ENCODE peak calls at places on chromosomes 4 and X, in eight cellular contexts. O, K, N, G, X, W, D and U are unnamed samples.

GRCh38 chrX:68511255-68511654 is 12.4 kb downstream of the YIPF6 start:
- DNase-seq in O (no peak), K (no peak), N (peak; percentile 48), G (no peak), X (peak; percentile 42), W (no peak), D (peak; percentile 48), U (peak; percentile 49)

GRCh38 chrX:110146521-110146920 is 143.6 kb downstream of the TMEM164 start:
- DNase-seq in O (no peak), K (no peak), N (peak; percentile 48), G (no peak), X (peak; percentile 32), W (no peak), D (peak; percentile 70), U (peak; percentile 20)

GRCh38 chr4:40240040-40240653 is 43.3 kb downstream of the RHOH start:
- DNase-seq in O (no peak), K (no peak), N (peak; percentile 11), G (no peak), X (no peak), W (no peak), D (no peak), U (peak; percentile 38)

GRCh38 chr4:85611661-85612060 is 136.7 kb downstream of the ARHGAP24 start:
- DNase-seq in O (no peak), K (no peak), N (no peak), G (no peak), X (no peak), W (no peak), D (no peak), U (no peak)

GRCh38 chrX:45986971-45987370 is 558.2 kb downstream of the ZNF674 start:
- DNase-seq in O (no peak), K (no peak), N (no peak), G (no peak), X (no peak), W (no peak), D (peak; percentile 6), U (no peak)

GRCh38 chrX:49103637-49104036 is 19.9 kb downstream of the GPKOW start:
- DNase-seq in O (no peak), K (no peak), N (no peak), G (no peak), X (no peak), W (no peak), D (no peak), U (no peak)

GRCh38 chr4:41750624-41751324 is 2.2 kb upstream of the PHOX2B start:
- DNase-seq in O (no peak), K (no peak), N (no peak), G (no peak), X (no peak), W (no peak), D (no peak), U (no peak)

GRCh38 chr4:137707626-137708025 is 175.3 kb upstream of the PCDH18 start:
- DNase-seq in O (no peak), K (no peak), N (peak; percentile 60), G (no peak), X (no peak), W (no peak), D (peak; percentile 53), U (peak; percentile 60)

GRCh38 chr4:113665036-113665435 is 96.5 kb downstream of the CAMK2D start:
- DNase-seq in O (no peak), K (no peak), N (no peak), G (no peak), X (no peak), W (no peak), D (no peak), U (no peak)

GRCh38 chr4:114964016-114964415 is 149.4 kb downstream of the NDST4 start:
- DNase-seq in O (no peak), K (no peak), N (no peak), G (no peak), X (no peak), W (no peak), D (no peak), U (no peak)

GRCh38 chr4:15197005-15197404 is 194.7 kb downstream of the CPEB2 start:
- DNase-seq in O (no peak), K (no peak), N (peak; percentile 28), G (no peak), X (no peak), W (no peak), D (peak; percentile 64), U (peak; percentile 11)

GRCh38 chr4:121462660-121463261 is 81.9 kb upstream of the QRFPR start:
- DNase-seq in O (peak; percentile 31), K (no peak), N (peak; percentile 61), G (no peak), X (peak; percentile 54), W (no peak), D (peak; percentile 85), U (peak; percentile 69)

GRCh38 chr4:104860227-104861123 is 286.2 kb upstream of the TET2 start:
- DNase-seq in O (peak; percentile 29), K (no peak), N (peak; percentile 63), G (no peak), X (peak; percentile 73), W (no peak), D (peak; percentile 85), U (peak; percentile 85)

GRCh38 chrX:139194571-139195280 is 335.8 kb upstream of the F9 start:
- DNase-seq in O (peak; percentile 71), K (peak; percentile 55), N (no peak), G (peak; percentile 79), X (peak; percentile 76), W (no peak), D (no peak), U (peak; percentile 47)

GRCh38 chrX:130758072-130758471 is 144.9 kb downstream of the ENOX2 start:
- DNase-seq in O (no peak), K (no peak), N (no peak), G (no peak), X (no peak), W (no peak), D (no peak), U (no peak)

GRCh38 chrX:92232182-92232581 is 453.0 kb downstream of the PCDH11X start:
- DNase-seq in O (no peak), K (no peak), N (peak; percentile 2), G (no peak), X (no peak), W (no peak), D (peak; percentile 6), U (peak; percentile 24)

GRCh38 chr4:149292422-149293055 is 523.1 kb downstream of the IQCM start:
- DNase-seq in O (no peak), K (no peak), N (no peak), G (no peak), X (no peak), W (no peak), D (peak; percentile 18), U (peak; percentile 2)

GRCh38 chr4:89021678-89022077 is 35.3 kb downstream of the FAM13A start:
- DNase-seq in O (no peak), K (no peak), N (no peak), G (no peak), X (no peak), W (no peak), D (no peak), U (no peak)

GRCh38 chr4:101730291-101731117 is 60.0 kb upstream of the BANK1 start:
- DNase-seq in O (peak; percentile 68), K (peak; percentile 56), N (peak; percentile 70), G (peak; percentile 71), X (peak; percentile 80), W (peak; percentile 55), D (peak; percentile 89), U (peak; percentile 75)

DNA sequence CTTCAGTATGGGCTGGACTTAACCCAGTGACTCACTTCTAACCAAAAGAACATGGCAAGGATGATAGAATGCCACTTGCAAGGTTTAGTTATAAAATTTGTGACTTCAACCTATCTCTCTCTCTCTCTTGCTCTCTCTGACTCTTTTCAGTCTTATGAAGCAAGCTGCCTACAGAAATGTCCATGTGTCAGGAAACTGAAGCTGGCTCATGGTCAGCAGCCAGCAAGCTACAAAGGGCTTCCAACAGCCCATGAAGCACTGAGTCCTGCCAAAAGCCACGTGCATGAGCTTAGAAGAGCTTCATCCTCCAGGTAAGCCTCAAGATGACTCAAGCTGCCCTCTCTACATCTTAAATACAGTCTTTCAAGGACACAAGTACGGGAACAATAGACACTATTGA is 100.3 kb downstream of the HS3ST1 start:
- DNase-seq in O (no peak), K (no peak), N (no peak), G (no peak), X (no peak), W (no peak), D (no peak), U (no peak)
- H3K9me3 ChIP-seq in O (peaks cover 7% of the 10 kb centered on the region), K (peaks cover 4% of the 10 kb centered on the region), N (peaks cover 9% of the 10 kb centered on the region), G (peaks cover 2% of the 10 kb centered on the region), X (no peaks in the 10 kb centered on the region), W (no peaks in the 10 kb centered on the region), D (no peaks in the 10 kb centered on the region), U (no peaks in the 10 kb centered on the region)

GRCh38 chr4:139789096-139789495 is 123.5 kb downstream of the MGST2 start:
- DNase-seq in O (no peak), K (no peak), N (no peak), G (no peak), X (no peak), W (no peak), D (no peak), U (no peak)

GRCh38 chr4:139795476-139795875 is 129.9 kb downstream of the MGST2 start:
- DNase-seq in O (no peak), K (no peak), N (no peak), G (no peak), X (no peak), W (no peak), D (no peak), U (no peak)

GRCh38 chr4:139794158-139794954 is 128.7 kb downstream of the MGST2 start:
- DNase-seq in O (no peak), K (no peak), N (peak; percentile 36), G (no peak), X (no peak), W (no peak), D (peak; percentile 38), U (peak; percentile 57)

GRCh38 chr4:139790291-139790690 is 124.7 kb downstream of the MGST2 start:
- DNase-seq in O (no peak), K (no peak), N (no peak), G (no peak), X (no peak), W (no peak), D (no peak), U (no peak)

DNA sequence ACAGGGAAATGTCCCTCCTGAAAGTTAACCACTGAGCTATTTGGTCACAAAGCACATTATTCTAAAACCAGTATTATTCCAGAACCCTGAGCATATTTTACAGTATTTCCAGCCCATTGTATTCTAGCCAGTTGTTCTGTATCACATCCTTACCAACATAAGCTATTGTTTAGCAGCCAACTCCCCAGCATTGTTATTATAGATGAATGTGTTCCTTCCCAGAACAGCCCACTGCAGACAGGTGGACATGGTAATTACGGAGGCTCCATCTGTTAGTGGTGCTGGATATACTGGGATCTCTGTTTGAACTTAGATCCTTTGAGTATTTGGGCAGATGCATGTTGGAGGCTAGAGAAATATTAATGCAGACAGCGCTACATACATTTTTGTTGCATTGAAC is 126.1 kb downstream of the MGST2 start:
- DNase-seq in O (no peak), K (no peak), N (no peak), G (no peak), X (no peak), W (no peak), D (no peak), U (no peak)
- H3K27ac ChIP-seq in O (no peak overlapping the region), K (no peak overlapping the region), N (no peak overlapping the region), G (no peak overlapping the region), X (no peak overlapping the region), W (no peak overlapping the region), D (no peak overlapping the region), U (no peak overlapping the region)

GRCh38 chrX:41846714-41847113 is 76.6 kb downstream of the CASK start:
- DNase-seq in O (no peak), K (no peak), N (no peak), G (no peak), X (no peak), W (no peak), D (no peak), U (no peak)
- H3K9me3 ChIP-seq in O (peaks cover 44% of the 10 kb centered on the region), K (peaks cover 4% of the 10 kb centered on the region), N (no peaks in the 10 kb centered on the region), G (peaks cover 40% of the 10 kb centered on the region), X (no peaks in the 10 kb centered on the region), W (no peaks in the 10 kb centered on the region), D (peaks cover 7% of the 10 kb centered on the region), U (no peaks in the 10 kb centered on the region)

GRCh38 chrX:41781500-41781899 is 57.5 kb downstream of the GPR82 start:
- DNase-seq in O (no peak), K (no peak), N (peak; percentile 56), G (no peak), X (no peak), W (no peak), D (peak; percentile 49), U (peak; percentile 56)
- H3K27ac ChIP-seq in O (no peak overlapping the region), K (no peak overlapping the region), N (no peak overlapping the region), G (no peak overlapping the region), X (no peak overlapping the region), W (no peak overlapping the region), D (peak overlapping the region; percentile 35), U (no peak overlapping the region)